ENCODE peak calls at places on chromosomes 4 and X, in nine cellular contexts. D is retina; G is T-helper 2 cell; C is coronary artery; R is suprapubic skin; Z is SJSA1; U is stimulated activated CD8-positive, alpha-beta memory T cell treated with anti-CD3 and anti-CD28 coated beads, Interleukin-15, amount 100 ng/mL, for 24 hours; S is pancreas; P is GM23248. T is an unnamed sample.

GRCh38 chr4:2138846-2139500 is 79.8 kb downstream of the NAT8L start:
- DNase-seq in D (peak), G (no peak), C (no peak), R (no peak), Z (no peak), U (no peak), S (no peak), P (no peak), T (no peak)

GRCh38 chr4:121726642-121727268 is 30.0 kb upstream of the ANXA5 start:
- DNase-seq in D (peak), G (no peak), C (no peak), R (no peak), Z (peak), U (no peak), S (no peak), P (peak), T (no peak)

GRCh38 chr4:141853091-141853734 is 216.8 kb downstream of the IL15 start:
- DNase-seq in D (no peak), G (no peak), C (no peak), R (no peak), Z (no peak), U (no peak), S (no peak), P (no peak), T (no peak)

GRCh38 chr4:99847362-99847976 is 30.8 kb downstream of the DAPP1 start:
- DNase-seq in D (no peak), G (no peak), C (no peak), R (no peak), Z (no peak), U (no peak), S (no peak), P (no peak), T (no peak)

GRCh38 chr4:187993827-187994226 is 1.7 kb upstream of the ZFP42 start:
- DNase-seq in D (no peak), G (no peak), C (no peak), R (no peak), Z (no peak), U (no peak), S (no peak), P (no peak), T (no peak)

GRCh38 chr4:19575959-19576358 is 675.7 kb upstream of the SLIT2 start:
- DNase-seq in D (no peak), G (no peak), C (no peak), R (no peak), Z (no peak), U (no peak), S (no peak), P (no peak), T (no peak)

GRCh38 chrX:66638591-66639500 is at the start of gene EDA2R:
- DNase-seq in D (peak), G (no peak), C (no peak), R (no peak), Z (peak), U (no peak), S (no peak), P (peak), T (no peak)

GRCh38 chr4:154467886-154468285 is 23.7 kb downstream of the DCHS2 start:
- DNase-seq in D (no peak), G (no peak), C (no peak), R (no peak), Z (no peak), U (no peak), S (no peak), P (peak), T (no peak)

GRCh38 chr4:173346074-173346473 is 11.9 kb upstream of the HMGB2 start:
- DNase-seq in D (no peak), G (no peak), C (no peak), R (no peak), Z (peak), U (no peak), S (no peak), P (peak), T (no peak)